ENCODE peak calls at places on chromosomes 2 and 18, in six cellular contexts. G is Panc1; D is AG04449; O is NCI-H1436 treated with DMSO at 0.1 percent for 48 hours; W is CD4-positive, alpha-beta T cell; T is HFFc6. V is an unnamed sample.
A peak's percentile ranks its signal among the peaks of the same experiment; 100 is the strongest.

GRCh38 chr18:34909637-34910364 is 131.4 kb upstream of the MAPRE2 start:
- DNase-seq in W (no peak), D (no peak), T (peak; percentile 6), G (no peak), O (no peak), V (no peak)

GRCh38 chr2:191968151-191968550 is 121.3 kb upstream of the CAVIN2 start:
- DNase-seq in G (no peak), T (no peak), O (no peak), D (no peak), W (no peak), V (no peak)

GRCh38 chr2:240869109-240869955 is 708 bp downstream of the AGXT start:
- DNase-seq in O (no peak), D (no peak), T (no peak), G (no peak), W (no peak), V (no peak)

GRCh38 chr18:79625195-79625923 is 54.2 kb upstream of the CTDP1 start:
- DNase-seq in W (no peak), D (no peak), G (no peak), O (no peak), T (no peak), V (no peak)

GRCh38 chr18:48813833-48814489 is 136.8 kb downstream of the SMAD7 start:
- DNase-seq in O (no peak), G (no peak), W (no peak), T (no peak), D (no peak), V (no peak)

GRCh38 chr2:127000937-127001336 is 102.2 kb downstream of the TEX51 start:
- DNase-seq in W (no peak), G (peak; percentile 61), T (no peak), D (no peak), O (no peak), V (no peak)

GRCh38 chr18:55906533-55906932 is 318.5 kb upstream of the TCF4 start:
- DNase-seq in T (no peak), W (no peak), D (no peak), O (no peak), G (no peak), V (no peak)

GRCh38 chr2:172046080-172046678 is 39.1 kb upstream of the DLX1 start:
- DNase-seq in T (no peak), O (no peak), G (no peak), D (no peak), W (no peak), V (no peak)

GRCh38 chr2:12493031-12493513 is 223.7 kb upstream of the TRIB2 start:
- DNase-seq in G (no peak), W (peak; percentile 25), O (no peak), D (no peak), T (peak; percentile 71), V (no peak)

GRCh38 chr2:188902906-188903305 is 71.3 kb upstream of the COL3A1 start:
- DNase-seq in D (no peak), O (no peak), T (peak; percentile 19), G (no peak), W (no peak), V (no peak)

GRCh38 chr2:49616800-49617199 is 462.5 kb upstream of the FSHR start:
- DNase-seq in W (no peak), G (peak; percentile 20), O (peak; percentile 17), D (no peak), T (no peak), V (no peak)

GRCh38 chr18:58285731-58286130 is 241.7 kb downstream of the NEDD4L start:
- DNase-seq in W (no peak), D (no peak), G (no peak), O (no peak), T (no peak), V (no peak)

GRCh38 chr2:187988348-187988747 is 303.3 kb upstream of the GULP1 start:
- DNase-seq in G (no peak), W (no peak), T (no peak), O (no peak), D (no peak), V (no peak)

GRCh38 chr2:189221811-189222210 is 42.2 kb upstream of the COL5A2 start:
- DNase-seq in O (no peak), W (no peak), T (peak; percentile 32), G (no peak), D (no peak), V (no peak)

GRCh38 chr2:73970850-73971471 is 13.7 kb upstream of the TET3 start:
- DNase-seq in W (peak; percentile 23), T (no peak), D (no peak), G (no peak), O (peak; percentile 30), V (peak; percentile 70)

GRCh38 chr2:237581751-237582746 is 8.5 kb downstream of the RAB17 start:
- DNase-seq in O (no peak), D (peak; percentile 7), T (peak; percentile 68), G (no peak), W (peak; percentile 31), V (peak; percentile 19)

GRCh38 chr18:57048351-57048750 is 98.5 kb upstream of the BOD1L2 start:
- DNase-seq in W (no peak), T (no peak), O (no peak), G (no peak), D (no peak), V (no peak)

GRCh38 chr2:228628682-228629081 is 447.2 kb upstream of the SPHKAP start:
- DNase-seq in O (no peak), D (no peak), W (no peak), G (no peak), T (no peak), V (no peak)

GRCh38 chr2:236536727-236537398 is 32.8 kb upstream of the ACKR3 start:
- DNase-seq in D (no peak), G (no peak), W (peak; percentile 49), T (no peak), O (no peak), V (peak; percentile 69)

GRCh38 chr2:121804340-121804739 is 48.9 kb downstream of the TSN start:
- DNase-seq in O (peak; percentile 40), T (no peak), W (no peak), D (no peak), G (no peak), V (no peak)

GRCh38 chr2:231032575-231033140 is 4.7 kb upstream of the C2orf72 start:
- DNase-seq in W (no peak), G (no peak), D (no peak), O (no peak), T (no peak), V (no peak)

GRCh38 chr2:163897799-163898198 is 162.0 kb upstream of the FIGN start:
- DNase-seq in W (no peak), T (no peak), D (no peak), G (no peak), O (no peak), V (no peak)

GRCh38 chr18:31586616-31587015 is 5.1 kb upstream of the TTR start:
- DNase-seq in G (no peak), O (no peak), D (no peak), W (no peak), T (no peak), V (no peak)

GRCh38 chr18:25353080-25353479 is 1.1 kb upstream of the ZNF521 start:
- DNase-seq in T (no peak), O (no peak), W (no peak), G (no peak), D (no peak), V (no peak)

GRCh38 chr2:112004246-112004645 is 50.8 kb upstream of the TMEM87B start:
- DNase-seq in G (no peak), O (no peak), D (no peak), W (no peak), T (no peak), V (no peak)

GRCh38 chr2:69358914-69359313 is 28.1 kb downstream of the GFPT1 start:
- DNase-seq in T (no peak), O (no peak), W (no peak), D (no peak), G (no peak), V (no peak)

GRCh38 chr2:240564191-240564570 is 4.0 kb downstream of the DUSP28 start:
- DNase-seq in O (no peak), G (no peak), W (no peak), D (no peak), T (no peak), V (no peak)

GRCh38 chr2:27583390-27583915 is 611 bp downstream of the ZNF512 start:
- DNase-seq in G (no peak), O (no peak), T (no peak), D (no peak), W (no peak), V (no peak)

GRCh38 chr2:7452110-7452851 is 535.1 kb downstream of the RNF144A start:
- DNase-seq in O (no peak), D (no peak), T (no peak), G (no peak), W (no peak), V (no peak)

GRCh38 chr18:8943900-8944870 is 158.3 kb upstream of the NDUFV2 start:
- DNase-seq in G (no peak), W (no peak), O (no peak), D (no peak), T (peak; percentile 79), V (no peak)

GRCh38 chr18:79508565-79509535 is 113.1 kb downstream of the NFATC1 start:
- DNase-seq in T (no peak), O (no peak), W (no peak), D (no peak), G (no peak), V (peak; percentile 22)

V was measured in CD8-positive, alpha-beta memory T cell.